ENCODE peak calls at places on chromosome 19, in six cellular contexts. One of them, this sample, is unnamed.

GRCh38 chr19:36489920-36490415 is 607 bp upstream of the ZNF566 start:
- DNase-seq in HT-29: no peak
- DNase-seq in NCI-H2171 treated with DMSO at 0.1 percent for 48 hours: peak; percentile 96
- DNase-seq in activated CD4-positive, alpha-beta memory T cell treated with anti-CD3 and anti-CD28 coated beads, Interleukin-2, amount 10 ng/mL, durations not matched to agents 7 days and 5 days: peak; percentile 74
- DNase-seq in ecto neural progenitor cell: no peak
- DNase-seq in GM03348: peak; percentile 93
- DNase-seq in this sample: peak; percentile 93

GRCh38 chr19:28288850-28289249 is 924.1 kb downstream of the UQCRFS1 start:
- DNase-seq in HT-29: no peak
- DNase-seq in NCI-H2171 treated with DMSO at 0.1 percent for 48 hours: no peak
- DNase-seq in activated CD4-positive, alpha-beta memory T cell treated with anti-CD3 and anti-CD28 coated beads, Interleukin-2, amount 10 ng/mL, durations not matched to agents 7 days and 5 days: no peak
- DNase-seq in ecto neural progenitor cell: no peak
- DNase-seq in GM03348: no peak
- DNase-seq in this sample: no peak

GRCh38 chr19:41111296-41111695 is 2.9 kb upstream of the CYP2F1 start:
- DNase-seq in HT-29: no peak
- DNase-seq in NCI-H2171 treated with DMSO at 0.1 percent for 48 hours: no peak
- DNase-seq in activated CD4-positive, alpha-beta memory T cell treated with anti-CD3 and anti-CD28 coated beads, Interleukin-2, amount 10 ng/mL, durations not matched to agents 7 days and 5 days: no peak
- DNase-seq in ecto neural progenitor cell: no peak
- DNase-seq in GM03348: no peak
- DNase-seq in this sample: no peak

GRCh38 chr19:5293607-5294089 is 47.0 kb downstream of the PTPRS start:
- DNase-seq in HT-29: no peak
- DNase-seq in NCI-H2171 treated with DMSO at 0.1 percent for 48 hours: peak; percentile 81
- DNase-seq in activated CD4-positive, alpha-beta memory T cell treated with anti-CD3 and anti-CD28 coated beads, Interleukin-2, amount 10 ng/mL, durations not matched to agents 7 days and 5 days: no peak
- DNase-seq in ecto neural progenitor cell: peak; percentile 92
- DNase-seq in GM03348: peak; percentile 90
- DNase-seq in this sample: peak; percentile 92

GRCh38 chr19:16561382-16561781 is 10.8 kb downstream of the SLC35E1 start:
- DNase-seq in HT-29: no peak
- DNase-seq in NCI-H2171 treated with DMSO at 0.1 percent for 48 hours: no peak
- DNase-seq in activated CD4-positive, alpha-beta memory T cell treated with anti-CD3 and anti-CD28 coated beads, Interleukin-2, amount 10 ng/mL, durations not matched to agents 7 days and 5 days: no peak
- DNase-seq in ecto neural progenitor cell: no peak
- DNase-seq in GM03348: no peak
- DNase-seq in this sample: no peak

GRCh38 chr19:36140289-36141038 is 598 bp downstream of the CAPNS1 start:
- DNase-seq in HT-29: peak; percentile 65
- DNase-seq in NCI-H2171 treated with DMSO at 0.1 percent for 48 hours: peak; percentile 73
- DNase-seq in activated CD4-positive, alpha-beta memory T cell treated with anti-CD3 and anti-CD28 coated beads, Interleukin-2, amount 10 ng/mL, durations not matched to agents 7 days and 5 days: no peak
- DNase-seq in ecto neural progenitor cell: peak; percentile 62
- DNase-seq in GM03348: peak; percentile 64
- DNase-seq in this sample: peak; percentile 36

GRCh38 chr19:40410030-40410389 is 3.2 kb downstream of the PRX start:
- DNase-seq in HT-29: no peak
- DNase-seq in NCI-H2171 treated with DMSO at 0.1 percent for 48 hours: no peak
- DNase-seq in activated CD4-positive, alpha-beta memory T cell treated with anti-CD3 and anti-CD28 coated beads, Interleukin-2, amount 10 ng/mL, durations not matched to agents 7 days and 5 days: no peak
- DNase-seq in ecto neural progenitor cell: no peak
- DNase-seq in GM03348: no peak
- DNase-seq in this sample: no peak

GRCh38 chr19:5804516-5805464 is at the start of gene NRTN:
- DNase-seq in HT-29: no peak
- DNase-seq in NCI-H2171 treated with DMSO at 0.1 percent for 48 hours: peak; percentile 28
- DNase-seq in activated CD4-positive, alpha-beta memory T cell treated with anti-CD3 and anti-CD28 coated beads, Interleukin-2, amount 10 ng/mL, durations not matched to agents 7 days and 5 days: peak; percentile 47
- DNase-seq in ecto neural progenitor cell: peak; percentile 82
- DNase-seq in GM03348: peak; percentile 49
- DNase-seq in this sample: peak; percentile 50

GRCh38 chr19:12774588-12775555 is at the start of gene HOOK2:
- DNase-seq in HT-29: peak; percentile 95
- DNase-seq in NCI-H2171 treated with DMSO at 0.1 percent for 48 hours: peak; percentile 74
- DNase-seq in activated CD4-positive, alpha-beta memory T cell treated with anti-CD3 and anti-CD28 coated beads, Interleukin-2, amount 10 ng/mL, durations not matched to agents 7 days and 5 days: no peak
- DNase-seq in ecto neural progenitor cell: peak; percentile 73
- DNase-seq in GM03348: no peak
- DNase-seq in this sample: no peak

GRCh38 chr19:10927691-10928562 is 512 bp downstream of the YIPF2 start:
- DNase-seq in HT-29: no peak
- DNase-seq in NCI-H2171 treated with DMSO at 0.1 percent for 48 hours: no peak
- DNase-seq in activated CD4-positive, alpha-beta memory T cell treated with anti-CD3 and anti-CD28 coated beads, Interleukin-2, amount 10 ng/mL, durations not matched to agents 7 days and 5 days: no peak
- DNase-seq in ecto neural progenitor cell: no peak
- DNase-seq in GM03348: peak; percentile 41
- DNase-seq in this sample: no peak

GRCh38 chr19:5553892-5554291 is 13.9 kb downstream of the TINCR start:
- DNase-seq in HT-29: no peak
- DNase-seq in NCI-H2171 treated with DMSO at 0.1 percent for 48 hours: no peak
- DNase-seq in activated CD4-positive, alpha-beta memory T cell treated with anti-CD3 and anti-CD28 coated beads, Interleukin-2, amount 10 ng/mL, durations not matched to agents 7 days and 5 days: no peak
- DNase-seq in ecto neural progenitor cell: no peak
- DNase-seq in GM03348: no peak
- DNase-seq in this sample: no peak

GRCh38 chr19:8505680-8506401 is 3.4 kb upstream of the PRAM1 start:
- DNase-seq in HT-29: peak; percentile 60
- DNase-seq in NCI-H2171 treated with DMSO at 0.1 percent for 48 hours: peak; percentile 77
- DNase-seq in activated CD4-positive, alpha-beta memory T cell treated with anti-CD3 and anti-CD28 coated beads, Interleukin-2, amount 10 ng/mL, durations not matched to agents 7 days and 5 days: peak; percentile 64
- DNase-seq in ecto neural progenitor cell: peak; percentile 90
- DNase-seq in GM03348: peak; percentile 94
- DNase-seq in this sample: peak; percentile 83

GRCh38 chr19:31539386-31539785 is 190.2 kb upstream of the TSHZ3 start:
- DNase-seq in HT-29: no peak
- DNase-seq in NCI-H2171 treated with DMSO at 0.1 percent for 48 hours: no peak
- DNase-seq in activated CD4-positive, alpha-beta memory T cell treated with anti-CD3 and anti-CD28 coated beads, Interleukin-2, amount 10 ng/mL, durations not matched to agents 7 days and 5 days: no peak
- DNase-seq in ecto neural progenitor cell: peak; percentile 2
- DNase-seq in GM03348: no peak
- DNase-seq in this sample: no peak

GRCh38 chr19:9881720-9882119 is 46.6 kb downstream of the PIN1 start:
- DNase-seq in HT-29: no peak
- DNase-seq in NCI-H2171 treated with DMSO at 0.1 percent for 48 hours: peak; percentile 67
- DNase-seq in activated CD4-positive, alpha-beta memory T cell treated with anti-CD3 and anti-CD28 coated beads, Interleukin-2, amount 10 ng/mL, durations not matched to agents 7 days and 5 days: no peak
- DNase-seq in ecto neural progenitor cell: no peak
- DNase-seq in GM03348: no peak
- DNase-seq in this sample: no peak

GRCh38 chr19:46299004-46299509 is 2.2 kb downstream of the HIF3A start:
- DNase-seq in HT-29: peak; percentile 99
- DNase-seq in NCI-H2171 treated with DMSO at 0.1 percent for 48 hours: peak; percentile 90
- DNase-seq in activated CD4-positive, alpha-beta memory T cell treated with anti-CD3 and anti-CD28 coated beads, Interleukin-2, amount 10 ng/mL, durations not matched to agents 7 days and 5 days: no peak
- DNase-seq in ecto neural progenitor cell: no peak
- DNase-seq in GM03348: peak; percentile 88
- DNase-seq in this sample: no peak

GRCh38 chr19:11091343-11092153 is 2.3 kb downstream of the LDLR start:
- DNase-seq in HT-29: peak; percentile 90
- DNase-seq in NCI-H2171 treated with DMSO at 0.1 percent for 48 hours: no peak
- DNase-seq in activated CD4-positive, alpha-beta memory T cell treated with anti-CD3 and anti-CD28 coated beads, Interleukin-2, amount 10 ng/mL, durations not matched to agents 7 days and 5 days: peak; percentile 69
- DNase-seq in ecto neural progenitor cell: no peak
- DNase-seq in GM03348: peak; percentile 72
- DNase-seq in this sample: no peak

GRCh38 chr19:51710163-51710562 is 13.6 kb downstream of the HAS1 start:
- DNase-seq in HT-29: no peak
- DNase-seq in NCI-H2171 treated with DMSO at 0.1 percent for 48 hours: no peak
- DNase-seq in activated CD4-positive, alpha-beta memory T cell treated with anti-CD3 and anti-CD28 coated beads, Interleukin-2, amount 10 ng/mL, durations not matched to agents 7 days and 5 days: no peak
- DNase-seq in ecto neural progenitor cell: no peak
- DNase-seq in GM03348: no peak
- DNase-seq in this sample: no peak

GRCh38 chr19:12938536-12939291 is at the start of gene CALR:
- DNase-seq in HT-29: peak; percentile 42
- DNase-seq in NCI-H2171 treated with DMSO at 0.1 percent for 48 hours: no peak
- DNase-seq in activated CD4-positive, alpha-beta memory T cell treated with anti-CD3 and anti-CD28 coated beads, Interleukin-2, amount 10 ng/mL, durations not matched to agents 7 days and 5 days: no peak
- DNase-seq in ecto neural progenitor cell: no peak
- DNase-seq in GM03348: peak; percentile 41
- DNase-seq in this sample: no peak

GRCh38 chr19:57075801-57076492 is 43.8 kb upstream of the USP29 start:
- DNase-seq in HT-29: no peak
- DNase-seq in NCI-H2171 treated with DMSO at 0.1 percent for 48 hours: no peak
- DNase-seq in activated CD4-positive, alpha-beta memory T cell treated with anti-CD3 and anti-CD28 coated beads, Interleukin-2, amount 10 ng/mL, durations not matched to agents 7 days and 5 days: no peak
- DNase-seq in ecto neural progenitor cell: no peak
- DNase-seq in GM03348: no peak
- DNase-seq in this sample: no peak

GRCh38 chr19:38877781-38878574 is at the start of gene RINL:
- DNase-seq in HT-29: peak; percentile 97
- DNase-seq in NCI-H2171 treated with DMSO at 0.1 percent for 48 hours: peak; percentile 92
- DNase-seq in activated CD4-positive, alpha-beta memory T cell treated with anti-CD3 and anti-CD28 coated beads, Interleukin-2, amount 10 ng/mL, durations not matched to agents 7 days and 5 days: peak; percentile 78
- DNase-seq in ecto neural progenitor cell: no peak
- DNase-seq in GM03348: no peak
- DNase-seq in this sample: no peak

GRCh38 chr19:53467138-53467502 is 413 bp upstream of the ZNF813 start:
- DNase-seq in HT-29: no peak
- DNase-seq in NCI-H2171 treated with DMSO at 0.1 percent for 48 hours: no peak
- DNase-seq in activated CD4-positive, alpha-beta memory T cell treated with anti-CD3 and anti-CD28 coated beads, Interleukin-2, amount 10 ng/mL, durations not matched to agents 7 days and 5 days: no peak
- DNase-seq in ecto neural progenitor cell: no peak
- DNase-seq in GM03348: peak; percentile 23
- DNase-seq in this sample: no peak

GRCh38 chr19:5125376-5125775 is 156.5 kb downstream of the KDM4B start:
- DNase-seq in HT-29: no peak
- DNase-seq in NCI-H2171 treated with DMSO at 0.1 percent for 48 hours: no peak
- DNase-seq in activated CD4-positive, alpha-beta memory T cell treated with anti-CD3 and anti-CD28 coated beads, Interleukin-2, amount 10 ng/mL, durations not matched to agents 7 days and 5 days: no peak
- DNase-seq in ecto neural progenitor cell: no peak
- DNase-seq in GM03348: no peak
- DNase-seq in this sample: no peak

GRCh38 chr19:18469245-18470107 is 31.5 kb upstream of the ISYNA1 start:
- DNase-seq in HT-29: peak; percentile 67
- DNase-seq in NCI-H2171 treated with DMSO at 0.1 percent for 48 hours: peak; percentile 18
- DNase-seq in activated CD4-positive, alpha-beta memory T cell treated with anti-CD3 and anti-CD28 coated beads, Interleukin-2, amount 10 ng/mL, durations not matched to agents 7 days and 5 days: peak; percentile 68
- DNase-seq in ecto neural progenitor cell: peak; percentile 82
- DNase-seq in GM03348: peak; percentile 82
- DNase-seq in this sample: no peak

GRCh38 chr19:40584007-40584406 is 7.3 kb downstream of the SHKBP1 start:
- DNase-seq in HT-29: peak; percentile 65
- DNase-seq in NCI-H2171 treated with DMSO at 0.1 percent for 48 hours: no peak
- DNase-seq in activated CD4-positive, alpha-beta memory T cell treated with anti-CD3 and anti-CD28 coated beads, Interleukin-2, amount 10 ng/mL, durations not matched to agents 7 days and 5 days: no peak
- DNase-seq in ecto neural progenitor cell: no peak
- DNase-seq in GM03348: no peak
- DNase-seq in this sample: no peak

GRCh38 chr19:46394398-46394797 is 19.0 kb downstream of the CCDC8 start:
- DNase-seq in HT-29: no peak
- DNase-seq in NCI-H2171 treated with DMSO at 0.1 percent for 48 hours: no peak
- DNase-seq in activated CD4-positive, alpha-beta memory T cell treated with anti-CD3 and anti-CD28 coated beads, Interleukin-2, amount 10 ng/mL, durations not matched to agents 7 days and 5 days: no peak
- DNase-seq in ecto neural progenitor cell: no peak
- DNase-seq in GM03348: no peak
- DNase-seq in this sample: no peak

This sample was measured in neuronal stem cell.